ENCODE peak calls at places on chromosomes 7 and 10, in four cellular contexts. I is cardiac muscle cell, D is foreskin keratinocyte, Z is MM.1S. G is an unnamed sample. For H3K4me1, the result is how much of the 10 kb centered on the place peaks cover.

GRCh38 chr7:107147464-107148214 is 21.2 kb upstream of the HBP1 start:
- DNase-seq in I (peak), D (no peak), Z (peak), G (no peak)

GRCh38 chr10:13390604-13391522 is 42.8 kb upstream of the SEPHS1 start:
- DNase-seq in I (no peak), D (no peak), Z (no peak), G (no peak)

GRCh38 chr10:95430231-95430951 is 130.8 kb downstream of the SORBS1 start:
- DNase-seq in I (peak), D (peak), Z (peak), G (no peak)

GRCh38 chr7:18179058-18179457 is 151.4 kb upstream of the PRPS1L1 start:
- DNase-seq in I (no peak), D (no peak), Z (no peak), G (no peak)

GRCh38 chr7:101154693-101155102 is 422 bp downstream of the AP1S1 start:
- DNase-seq in I (peak), D (no peak), Z (no peak), G (no peak)

GRCh38 chr10:99979066-99979685 is 30.6 kb downstream of the DNMBP start:
- DNase-seq in I (no peak), D (no peak), Z (no peak), G (no peak)

GRCh38 chr7:35003679-35004278 is 33.5 kb downstream of the DPY19L1 start:
- DNase-seq in I (peak), D (peak), Z (no peak), G (no peak)

GRCh38 chr7:19519443-19519977 is 189.3 kb downstream of the POLR1F start:
- DNase-seq in I (peak), D (peak), Z (no peak), G (peak)

GRCh38 chr7:95723583-95724180 is 48.7 kb upstream of the DYNC1I1 start:
- DNase-seq in I (peak), D (no peak), Z (peak), G (no peak)

GRCh38 chr10:121325490-121326231 is 272.6 kb downstream of the FGFR2 start:
- DNase-seq in I (no peak), D (peak), Z (no peak), G (no peak)

GRCh38 chr10:110141185-110141584 is 66.2 kb upstream of the MXI1 start:
- DNase-seq in I (no peak), D (peak), Z (no peak), G (no peak)

GRCh38 chr7:41107938-41108448 is 594.9 kb downstream of the INHBA start:
- DNase-seq in I (no peak), D (peak), Z (no peak), G (no peak)

GRCh38 chr10:92761576-92761975 is 71.8 kb downstream of the HHEX start:
- DNase-seq in I (no peak), D (no peak), Z (no peak), G (no peak)

GRCh38 chr10:14173706-14174594 is 156.8 kb downstream of the FRMD4A start:
- DNase-seq in I (peak), D (no peak), Z (peak), G (no peak)

GRCh38 chr7:28016297-28016696 is 164.3 kb downstream of the JAZF1 start:
- DNase-seq in I (no peak), D (no peak), Z (no peak), G (peak)

GRCh38 chr7:139714163-139714901 is 63.5 kb downstream of the HIPK2 start:
- DNase-seq in I (no peak), D (no peak), Z (no peak), G (peak)

GRCh38 chr7:120550494-120551048 is 277.6 kb downstream of the KCND2 start:
- DNase-seq in I (no peak), D (no peak), Z (peak), G (no peak)

GRCh38 chr10:72924351-72924750 is 30.3 kb downstream of the PLA2G12B start:
- DNase-seq in I (no peak), D (no peak), Z (no peak), G (no peak)

GRCh38 chr7:47435889-47436312 is 146.0 kb downstream of the TNS3 start:
- DNase-seq in I (peak), D (no peak), Z (no peak), G (peak)

GRCh38 chr10:110206988-110207804 is at the start of gene MXI1:
- DNase-seq in I (peak), D (peak), Z (peak), G (peak)

GRCh38 chr10:3623746-3624145 is 161.3 kb downstream of the KLF6 start:
- DNase-seq in I (peak), D (no peak), Z (no peak), G (no peak)

GRCh38 chr10:106863549-106863948 is 301.0 kb downstream of the SORCS1 start:
- DNase-seq in I (peak), D (no peak), Z (peak), G (no peak)

GRCh38 chr7:21507627-21508343 is 35.1 kb upstream of the DNAH11 start:
- DNase-seq in I (peak), D (no peak), Z (peak), G (no peak)

GRCh38 chr10:13717571-13717935 is 130.8 kb downstream of the PRPF18 start:
- DNase-seq in I (no peak), D (no peak), Z (no peak), G (no peak)

GRCh38 chr7:11810043-11810625 is 21.9 kb downstream of the THSD7A start:
- DNase-seq in I (peak), D (no peak), Z (no peak), G (no peak)

GRCh38 chr10:67912330-67912946 is 28.0 kb downstream of the SIRT1 start:
- DNase-seq in I (no peak), D (no peak), Z (no peak), G (no peak)

GRCh38 chr7:100221767-100222444 is 2.2 kb downstream of the PVRIG start:
- DNase-seq in I (no peak), D (no peak), Z (no peak), G (no peak)

GRCh38 chr7:31125171-31125570 is 73.1 kb downstream of the ADCYAP1R1 start:
- DNase-seq in I (no peak), D (no peak), Z (no peak), G (no peak)

GRCh38 chr10:124671486-124672075 is 72.6 kb downstream of the FAM53B start:
- DNase-seq in I (no peak), D (no peak), Z (no peak), G (peak)

GRCh38 chr7:153682628-153683027 is 369.6 kb upstream of the DPP6 start:
- DNase-seq in I (no peak), D (no peak), Z (no peak), G (no peak)

GRCh38 chr7:13912740-13913320 is 76.6 kb downstream of the ETV1 start:
- DNase-seq in I (no peak), D (no peak), Z (no peak), G (no peak)

GRCh38 chr10:132714096-132714721 is 71.7 kb downstream of the NKX6-2 start:
- DNase-seq in I (no peak), D (no peak), Z (no peak), G (peak)

GRCh38 chr10:72310636-72311035 is 36.9 kb downstream of the DDIT4 start:
- DNase-seq in I (no peak), D (no peak), Z (no peak), G (no peak)

GRCh38 chr10:34996843-34997242 is 93.3 kb downstream of the CUL2 start:
- DNase-seq in I (no peak), D (no peak), Z (no peak), G (no peak)

GRCh38 chr7:148633761-148634160 is 43.2 kb downstream of the C7orf33 start:
- DNase-seq in I (no peak), D (peak), Z (no peak), G (no peak)

GRCh38 chr7:116492654-116493109 is 6.9 kb upstream of the CAV2 start:
- DNase-seq in I (no peak), D (no peak), Z (no peak), G (no peak)

GRCh38 chr7:2051708-2052656 is 180.8 kb downstream of the MAD1L1 start:
- DNase-seq in I (no peak), D (no peak), Z (no peak), G (no peak)

GRCh38 chr7:12630615-12630884 is 56.9 kb upstream of the ARL4A start:
- DNase-seq in I (no peak), D (no peak), Z (no peak), G (no peak)

GRCh38 chr10:102650655-102651454 is 6.6 kb downstream of the TRIM8 start:
- DNase-seq in I (no peak), D (no peak), Z (peak), G (no peak)
- H3K4me1 ChIP-seq in I (under half), D (under half), Z (half or more), G (half or more)

GRCh38 chr7:23597908-23598224 is 684 bp downstream of the CCDC126 start:
- DNase-seq in I (no peak), D (peak), Z (no peak), G (no peak)
- H3K4me1 ChIP-seq in I (under half), D (under half), Z (under half), G (under half)

GRCh38 chr7:69817096-69817495 is 218.8 kb downstream of the AUTS2 start:
- DNase-seq in I (no peak), D (no peak), Z (no peak), G (no peak)
- H3K4me1 ChIP-seq in I (half or more), D (under half), Z (under half), G (half or more)

DNA sequence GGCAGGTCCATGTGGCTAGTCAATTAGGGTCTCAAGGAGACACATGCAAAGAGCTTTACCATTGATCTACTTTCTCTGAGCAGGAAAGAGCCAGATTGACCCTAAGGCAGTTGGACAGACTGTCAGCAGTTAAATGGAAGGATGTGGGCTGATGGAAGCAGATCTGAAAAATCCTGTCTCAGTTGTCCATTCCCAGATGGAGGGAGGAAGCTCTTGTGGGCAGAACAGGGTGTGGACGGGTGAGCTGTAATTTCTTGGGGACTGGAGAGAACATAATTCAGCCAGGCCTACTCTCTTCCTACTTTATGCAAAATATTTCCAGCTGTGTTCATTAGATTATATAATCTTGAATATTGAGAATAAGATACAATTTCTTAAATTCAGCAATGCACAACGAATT is 163.6 kb downstream of the GNAT3 start:
- DNase-seq in I (no peak), D (no peak), Z (no peak), G (no peak)
- H3K4me1 ChIP-seq in I (under half), D (under half), Z (under half), G (under half)

GRCh38 chr10:63518690-63519288 is 2.4 kb upstream of the REEP3 start:
- DNase-seq in I (no peak), D (no peak), Z (no peak), G (no peak)
- H3K4me1 ChIP-seq in I (under half), D (under half), Z (under half), G (half or more)

DNA sequence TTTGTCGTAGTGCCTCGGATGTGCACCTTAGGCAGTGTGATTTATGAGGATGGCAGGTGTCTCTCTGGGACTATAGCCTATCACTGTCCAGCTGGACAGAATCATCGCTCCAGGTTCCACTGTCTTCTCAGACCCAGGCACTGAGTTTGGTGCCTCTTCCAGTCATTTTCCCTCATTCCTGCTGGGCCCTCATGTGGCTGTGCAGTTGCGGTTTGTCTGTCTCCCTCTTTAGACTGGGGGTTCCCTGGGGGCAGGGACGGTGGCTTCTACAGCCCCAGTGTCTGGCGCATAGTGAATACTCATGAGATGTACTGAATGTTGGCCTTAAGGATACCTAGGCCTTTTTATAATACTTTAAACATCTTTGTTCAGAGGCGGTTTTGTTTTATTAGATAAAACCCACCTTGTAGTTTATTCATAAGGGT is 28.9 kb downstream of the CCM2 start:
- DNase-seq in I (no peak), D (no peak), Z (no peak), G (no peak)
- H3K4me1 ChIP-seq in I (under half), D (under half), Z (half or more), G (under half)

DNA sequence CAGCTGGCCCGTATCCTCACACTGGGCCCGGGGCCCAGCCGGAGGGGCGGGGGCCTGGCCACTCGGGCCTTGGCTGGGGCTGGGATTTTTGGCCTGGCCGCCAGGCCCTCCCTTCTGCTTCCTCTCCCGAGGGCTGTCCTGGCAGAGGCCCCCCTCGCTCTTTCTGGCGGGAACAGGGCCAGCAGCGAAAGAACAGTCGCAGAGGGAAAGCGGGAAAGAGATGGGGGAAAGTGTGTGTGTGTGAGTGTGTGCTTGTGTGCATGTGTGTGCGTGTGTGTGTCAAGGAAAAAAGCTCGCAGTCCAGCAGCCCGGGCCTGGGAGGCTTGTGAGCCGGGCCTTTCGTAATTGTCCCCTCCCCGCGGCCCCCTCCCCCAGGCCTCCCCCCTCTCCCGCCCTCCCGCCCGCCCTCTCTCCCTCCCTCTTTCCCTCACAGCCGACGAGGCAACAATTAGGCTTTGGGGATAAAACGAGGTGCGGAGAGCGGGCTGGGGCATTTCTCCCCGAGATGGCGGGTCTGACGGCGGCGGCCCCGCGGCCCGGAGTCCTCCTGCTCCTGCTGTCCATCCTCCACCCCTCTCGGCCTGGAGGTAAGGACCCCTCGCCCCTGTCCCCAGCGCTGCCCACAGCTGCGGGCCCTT is at the start of gene ELN:
- DNase-seq in I (no peak), D (no peak), Z (no peak), G (peak)
- H3K4me1 ChIP-seq in I (under half), D (under half), Z (under half), G (half or more)

DNA sequence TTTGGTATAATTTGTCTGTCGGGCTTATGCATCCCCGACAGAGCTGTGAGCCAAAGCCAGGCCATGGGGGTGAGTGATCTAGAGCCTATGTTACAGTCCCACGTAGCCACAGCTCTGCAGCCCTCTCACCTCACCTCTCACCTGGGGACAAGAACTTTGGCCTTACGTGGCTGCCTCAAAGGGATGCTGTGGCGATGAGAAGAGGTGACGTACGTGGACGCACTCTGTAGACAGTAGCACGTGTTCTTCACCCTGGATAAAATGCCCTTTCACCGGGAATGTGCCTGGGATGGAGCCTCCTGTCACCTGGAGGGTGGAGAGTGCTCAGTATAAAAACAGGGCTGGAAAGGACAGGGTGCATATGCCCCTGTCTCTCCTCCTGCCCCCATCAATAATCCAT is 5.5 kb downstream of the HKDC1 start:
- DNase-seq in I (no peak), D (no peak), Z (no peak), G (no peak)
- H3K4me1 ChIP-seq in I (under half), D (under half), Z (under half), G (under half)

DNA sequence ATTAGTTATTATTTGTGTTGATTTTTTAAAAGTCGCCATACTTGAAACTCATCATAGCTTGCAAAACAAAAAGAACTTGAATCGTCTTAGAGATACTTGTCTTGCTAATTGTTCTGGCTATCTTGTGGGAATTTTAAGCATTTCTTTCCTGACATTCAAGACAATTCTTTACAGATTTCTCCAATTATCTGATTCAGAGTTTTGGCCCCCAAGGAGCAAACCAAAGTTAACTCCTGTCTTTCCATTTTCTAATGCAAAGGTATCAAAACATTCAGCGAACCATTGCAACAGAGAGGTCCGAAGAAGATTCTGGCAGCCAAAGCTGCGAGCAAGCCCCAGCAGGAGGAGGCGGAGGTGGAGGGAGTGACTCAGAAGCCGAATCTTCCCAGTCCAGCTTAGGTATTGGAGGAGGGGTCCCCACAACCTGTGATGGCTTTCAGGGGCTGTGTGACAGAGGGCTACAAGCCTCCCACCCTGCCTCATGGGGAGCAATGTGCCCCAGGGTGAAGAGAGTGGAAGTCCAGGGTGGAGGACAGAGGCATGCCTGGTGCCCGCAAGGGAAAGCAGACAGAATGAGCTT is 119.4 kb upstream of the STK17A start:
- DNase-seq in I (no peak), D (no peak), Z (no peak), G (no peak)
- H3K4me1 ChIP-seq in I (under half), D (under half), Z (under half), G (under half)

G was measured in left ventricle myocardium inferior.